ENCODE peak calls at places on chromosomes 3 and 15, in seven cellular contexts. P is T-cell; N is iris pigment epithelial cell; K is activated naive CD4-positive, alpha-beta T cell; W is substantia nigra; A is mammary epithelial cell; S is nephron progenitor cell. I is an unnamed sample.

GRCh38 chr3:175620093-175620492 is 761.0 kb downstream of the NAALADL2 start:
- DNase-seq in P (no peak), K (no peak), A (no peak), W (no peak), S (no peak), N (no peak), I (no peak)

GRCh38 chr3:129697229-129697970 is 90.9 kb upstream of the PLXND1 start:
- DNase-seq in P (no peak), N (no peak), S (no peak), W (no peak), K (no peak), A (no peak), I (no peak)

GRCh38 chr15:98668566-98669308 is 20.4 kb downstream of the IGF1R start:
- DNase-seq in A (peak), N (peak), P (no peak), W (no peak), S (no peak), K (no peak), I (peak)

GRCh38 chr3:111592941-111593340 is 2.2 kb downstream of the ZBED2 start:
- DNase-seq in S (no peak), N (peak), W (no peak), P (no peak), K (no peak), A (no peak), I (no peak)

GRCh38 chr15:85475317-85475701 is 94.9 kb downstream of the AKAP13 start:
- DNase-seq in K (no peak), S (no peak), N (no peak), P (no peak), W (no peak), A (no peak), I (no peak)

GRCh38 chr15:60390231-60390630 is 7.6 kb downstream of the ANXA2 start:
- DNase-seq in N (peak), S (no peak), A (no peak), K (no peak), P (no peak), W (no peak), I (no peak)

GRCh38 chr15:43519207-43519606 is 1.8 kb downstream of the MAP1A start:
- DNase-seq in P (no peak), S (no peak), K (no peak), N (no peak), W (peak), A (no peak), I (no peak)

GRCh38 chr15:24878153-24878552 is 76.6 kb upstream of the SNRPN start:
- DNase-seq in N (peak), K (no peak), W (peak), A (peak), P (no peak), S (no peak), I (peak)

GRCh38 chr15:20356444-20357138 is 185.0 kb downstream of the GOLGA6L6 start:
- DNase-seq in K (no peak), P (peak), W (no peak), N (no peak), A (no peak), S (no peak), I (peak)

GRCh38 chr3:53104762-53105161 is 25.5 kb downstream of the RFT1 start:
- DNase-seq in K (no peak), W (no peak), N (no peak), P (no peak), A (no peak), S (no peak), I (no peak)

GRCh38 chr3:133077688-133078087 is 39.5 kb downstream of the TMEM108 start:
- DNase-seq in A (no peak), P (no peak), S (no peak), W (no peak), N (no peak), K (no peak), I (no peak)

GRCh38 chr3:163953526-163953925 is 1124.8 kb downstream of the SI start:
- DNase-seq in A (no peak), N (no peak), W (no peak), S (no peak), K (no peak), P (no peak), I (no peak)

GRCh38 chr3:29410660-29411405 is 130.0 kb downstream of the RBMS3 start:
- DNase-seq in W (no peak), S (no peak), N (no peak), K (no peak), P (no peak), A (no peak), I (peak)

GRCh38 chr3:158791259-158791920 is 10.5 kb upstream of the MFSD1 start:
- DNase-seq in A (peak), W (no peak), P (no peak), N (peak), S (peak), K (no peak), I (peak)

GRCh38 chr3:77319711-77320110 is 279.8 kb downstream of the ROBO2 start:
- DNase-seq in N (peak), P (no peak), A (no peak), W (no peak), K (no peak), S (no peak), I (no peak)

GRCh38 chr3:60391292-60391691 is 860.0 kb downstream of the FHIT start:
- DNase-seq in W (no peak), P (no peak), N (no peak), K (no peak), S (no peak), A (no peak), I (no peak)

GRCh38 chr3:119294889-119295769 is 946 bp downstream of the ARHGAP31 start:
- DNase-seq in W (peak), K (peak), S (peak), A (peak), N (peak), P (peak), I (peak)

GRCh38 chr3:27568393-27568792 is 84.2 kb upstream of the SLC4A7 start:
- DNase-seq in W (peak), K (no peak), S (no peak), N (peak), P (no peak), A (peak), I (peak)

GRCh38 chr3:117844676-117845075 is 1135.1 kb downstream of the TUSC7 start:
- DNase-seq in K (no peak), S (no peak), W (no peak), N (peak), A (no peak), P (no peak), I (peak)

GRCh38 chr15:80850941-80851451 is 71.8 kb downstream of the CEMIP start:
- DNase-seq in S (no peak), N (no peak), A (peak), W (no peak), K (no peak), P (no peak), I (no peak)

GRCh38 chr3:98513136-98513535 is 9.6 kb downstream of the CLDND1 start:
- DNase-seq in N (peak), A (peak), S (no peak), K (no peak), W (no peak), P (no peak), I (peak)

GRCh38 chr3:60675424-60675823 is 575.8 kb downstream of the FHIT start:
- DNase-seq in K (no peak), S (no peak), P (no peak), W (no peak), N (no peak), A (no peak), I (no peak)

I was measured in cardiac fibroblast.